ENCODE peak calls at places on chromosomes 12 and 14, in six cellular contexts. G, M, N, V, R and J are unnamed samples.
A peak's percentile ranks its signal among the peaks of the same experiment; 100 is the strongest.

GRCh38 chr12:123250471-123251383 is 17.5 kb downstream of the MTRFR start:
- DNase-seq in G (no peak), M (no peak), N (no peak), V (peak; percentile 92), R (no peak), J (no peak)

GRCh38 chr14:86481105-86481504 is 951.2 kb downstream of the FLRT2 start:
- DNase-seq in G (no peak), M (no peak), N (no peak), V (no peak), R (no peak), J (peak; percentile 6)

GRCh38 chr14:72416892-72417291 is 477.0 kb downstream of the DPF3 start:
- DNase-seq in G (no peak), M (no peak), N (no peak), V (no peak), R (no peak), J (no peak)

GRCh38 chr12:3683670-3684069 is 69.2 kb downstream of the CRACR2A start:
- DNase-seq in G (no peak), M (peak; percentile 34), N (no peak), V (peak; percentile 55), R (no peak), J (peak; percentile 25)

GRCh38 chr12:108613548-108613947 is 15.7 kb upstream of the TMEM119 start:
- DNase-seq in G (no peak), M (no peak), N (no peak), V (no peak), R (no peak), J (no peak)

GRCh38 chr14:32697704-32698103 is 241.0 kb upstream of the NPAS3 start:
- DNase-seq in G (no peak), M (no peak), N (no peak), V (peak; percentile 12), R (no peak), J (peak; percentile 40)

GRCh38 chr12:41709012-41709411 is 435.7 kb downstream of the GXYLT1 start:
- DNase-seq in G (no peak), M (no peak), N (no peak), V (no peak), R (no peak), J (no peak)

GRCh38 chr12:43028826-43029225 is 439.3 kb upstream of the PRICKLE1 start:
- DNase-seq in G (no peak), M (no peak), N (no peak), V (no peak), R (no peak), J (no peak)

GRCh38 chr12:47023944-47024343 is 55.5 kb upstream of the PCED1B start:
- DNase-seq in G (no peak), M (no peak), N (no peak), V (peak; percentile 72), R (no peak), J (no peak)

GRCh38 chr14:51597511-51597920 is 54.2 kb upstream of the FRMD6 start:
- DNase-seq in G (no peak), M (no peak), N (no peak), V (no peak), R (no peak), J (peak; percentile 89)

GRCh38 chr12:90149453-90149852 is 440.8 kb upstream of the ATP2B1 start:
- DNase-seq in G (no peak), M (no peak), N (no peak), V (no peak), R (no peak), J (no peak)